ENCODE peak calls at places on chromosomes 6 and 20, in six cellular contexts. V, D, I, M, U and A are unnamed samples.

GRCh38 chr6:152068622-152069261 is 261.3 kb downstream of the ESR1 start:
- DNase-seq in M (no peak), D (no peak), I (no peak), U (peak; percentile 50), V (no peak), A (no peak)

GRCh38 chr6:80143312-80143960 is 37.0 kb downstream of the BCKDHB start:
- DNase-seq in D (no peak), M (peak; percentile 69), V (peak; percentile 61), I (peak; percentile 84), U (peak; percentile 86), A (peak; percentile 89)

GRCh38 chr6:166809721-166810120 is 146.6 kb downstream of the RNASET2 start:
- DNase-seq in I (no peak), V (no peak), D (no peak), U (no peak), M (no peak), A (no peak)

GRCh38 chr20:5991623-5992441 is 41.4 kb downstream of the MCM8 start:
- DNase-seq in V (no peak), U (peak; percentile 52), I (no peak), D (no peak), M (no peak), A (no peak)

GRCh38 chr6:149925974-149926777 is 3.3 kb upstream of the RAET1G start:
- DNase-seq in I (peak; percentile 96), V (peak; percentile 94), D (peak; percentile 91), U (peak; percentile 81), M (peak; percentile 47), A (peak; percentile 89)

GRCh38 chr6:91387290-91388062 is 800.6 kb upstream of the MAP3K7 start:
- DNase-seq in I (no peak), M (no peak), V (no peak), U (no peak), D (no peak), A (no peak)

GRCh38 chr6:89118931-89119330 is 1.1 kb upstream of the SRSF12 start:
- DNase-seq in D (no peak), I (no peak), U (no peak), V (no peak), M (no peak), A (no peak)

GRCh38 chr20:48621256-48622078 is 206.3 kb downstream of the PREX1 start:
- DNase-seq in D (no peak), M (no peak), U (peak; percentile 19), V (no peak), I (no peak), A (no peak)

GRCh38 chr6:121697921-121698320 is 262.5 kb downstream of the GJA1 start:
- DNase-seq in V (no peak), M (no peak), I (no peak), D (no peak), U (no peak), A (no peak)

GRCh38 chr6:146289816-146290588 is 253.6 kb upstream of the RAB32 start:
- DNase-seq in D (no peak), M (peak; percentile 70), I (peak; percentile 26), V (no peak), U (peak; percentile 93), A (no peak)

GRCh38 chr20:38175221-38176030 is 10.4 kb upstream of the TGM2 start:
- DNase-seq in D (no peak), M (no peak), U (no peak), V (no peak), I (no peak), A (no peak)
- TF ChIP-seq CTCF in D (no peak), M (no peak), U (peak; percentile 15), V (no peak), I (no peak), A (no peak)

GRCh38 chr6:135268740-135269139 is 87.6 kb downstream of the MYB start:
- DNase-seq in U (no peak), V (no peak), D (no peak), I (no peak), M (no peak), A (no peak)
- TF ChIP-seq CTCF in U (no peak), V (no peak), D (no peak), I (no peak), M (no peak), A (no peak)

GRCh38 chr6:154814063-154814462 is 80.8 kb downstream of the SCAF8 start:
- DNase-seq in M (no peak), V (no peak), D (no peak), I (no peak), U (no peak), A (no peak)
- TF ChIP-seq CTCF in M (no peak), V (no peak), D (no peak), I (no peak), U (no peak), A (no peak)

DNA sequence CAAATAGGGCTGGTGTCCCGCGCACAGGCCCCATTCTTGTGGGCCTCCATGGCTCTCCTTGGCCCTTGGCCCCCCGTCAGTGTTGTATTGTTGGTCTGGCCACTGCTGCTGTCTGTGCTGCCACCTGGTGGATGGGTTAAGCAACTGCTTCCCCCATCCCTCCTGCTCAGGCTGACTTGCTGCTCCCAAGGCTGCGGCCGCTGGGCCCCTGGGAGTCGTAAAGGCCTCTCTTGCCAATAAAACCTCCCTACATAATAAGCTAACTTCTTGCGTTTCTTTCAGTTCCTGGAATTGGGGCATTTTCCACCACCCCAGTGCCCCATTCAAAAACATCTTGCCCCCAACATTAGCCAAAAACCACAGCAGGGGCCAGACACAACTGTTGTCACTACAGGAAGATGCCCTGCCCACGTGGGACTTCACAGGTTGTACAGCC is 27.1 kb downstream of the CD83 start:
- DNase-seq in V (no peak), M (peak; percentile 41), I (peak; percentile 31), U (peak; percentile 82), D (peak; percentile 70), A (no peak)
- TF ChIP-seq CTCF in V (peak; percentile 92), M (peak; percentile 96), I (peak; percentile 92), U (peak; percentile 94), D (peak; percentile 90), A (peak; percentile 83)

DNA sequence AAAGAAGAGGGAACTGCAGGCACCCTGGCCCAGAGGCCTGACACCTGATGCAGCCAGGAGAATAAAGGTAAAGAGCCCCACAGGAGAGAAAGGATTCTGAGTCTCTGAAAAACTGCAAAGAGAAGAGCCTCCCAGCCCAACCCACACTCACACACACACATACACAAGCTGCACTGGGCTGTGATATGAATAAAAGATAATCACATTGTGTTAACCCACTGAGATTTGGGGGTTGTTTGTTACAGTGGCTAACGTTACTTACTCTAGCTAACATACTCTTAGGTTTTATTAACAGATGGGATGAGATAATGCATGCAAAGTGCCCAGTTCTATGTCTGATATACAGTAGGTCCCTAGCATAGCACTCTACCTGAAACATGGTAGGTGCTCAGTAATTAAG is 554.4 kb downstream of the CD83 start:
- DNase-seq in M (no peak), V (no peak), D (no peak), U (no peak), I (no peak), A (no peak)
- TF ChIP-seq CTCF in M (no peak), V (no peak), D (no peak), U (no peak), I (no peak), A (no peak)

DNA sequence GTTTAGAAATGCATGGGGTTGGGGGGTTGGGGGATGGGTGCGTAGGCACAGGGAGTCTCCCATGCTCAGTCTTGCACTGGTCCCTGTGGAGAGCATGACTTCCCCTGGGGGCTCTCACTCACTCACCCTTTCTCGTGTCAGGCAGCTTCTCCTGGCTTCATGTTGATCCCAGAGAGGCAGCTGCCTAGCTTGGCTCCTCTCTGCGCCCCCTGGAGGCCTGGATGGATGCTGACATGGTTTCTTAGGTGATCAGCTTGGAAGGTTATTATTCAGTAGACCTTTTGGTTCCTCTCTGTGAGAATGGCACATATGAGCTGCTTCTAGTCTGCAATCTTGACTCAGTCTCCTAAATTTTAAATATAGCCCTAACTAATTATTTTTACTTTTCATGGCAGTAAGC is 109.3 kb upstream of the FAM83B start:
- DNase-seq in V (no peak), D (no peak), I (no peak), M (no peak), U (no peak), A (no peak)
- TF ChIP-seq CTCF in V (no peak), D (peak; percentile 30), I (no peak), M (no peak), U (peak; percentile 38), A (no peak)